ENCODE peak calls at places on chromosomes 1 and 21, in six cellular contexts. T is activated T-cell treated with anti-CD3 and anti-CD28 coated beads, Interleukin-2, amount 50 U/mL, for 72 hours; W is GM12865; S is AG09319; J is stimulated activated CD8-positive, alpha-beta memory T cell treated with anti-CD3 and anti-CD28 coated beads, Interleukin-15, amount 100 ng/mL, for 24 hours; K is H54. H is an unnamed sample.

GRCh38 chr1:22670352-22670964 is 17.4 kb downstream of the C1QB start:
- DNase-seq in T (no peak), W (no peak), S (no peak), J (no peak), K (no peak), H (no peak)

GRCh38 chr1:213327318-213327667 is 276.3 kb downstream of the RPS6KC1 start:
- DNase-seq in T (no peak), W (no peak), S (no peak), J (no peak), K (peak), H (peak)

GRCh38 chr21:30831194-30831765 is 1.7 kb upstream of the KRTAP7-1 start:
- DNase-seq in T (peak), W (peak), S (no peak), J (no peak), K (no peak), H (no peak)

GRCh38 chr1:37631039-37631428 is 3.7 kb downstream of the RSPO1 start:
- DNase-seq in T (no peak), W (no peak), S (no peak), J (no peak), K (no peak), H (no peak)

GRCh38 chr21:44857127-44857892 is 16.2 kb downstream of the PTTG1IP start:
- DNase-seq in T (no peak), W (no peak), S (no peak), J (no peak), K (no peak), H (no peak)

GRCh38 chr1:155015527-155016230 is 13.1 kb downstream of the ZBTB7B start:
- DNase-seq in T (no peak), W (no peak), S (no peak), J (no peak), K (no peak), H (no peak)

GRCh38 chr1:65235867-65236805 is 73.2 kb upstream of the DNAJC6 start:
- DNase-seq in T (no peak), W (peak), S (peak), J (no peak), K (no peak), H (no peak)

GRCh38 chr1:212916395-212917133 is 33.8 kb upstream of the VASH2 start:
- DNase-seq in T (no peak), W (no peak), S (no peak), J (no peak), K (no peak), H (peak)

GRCh38 chr1:66140072-66140471 is 347.4 kb downstream of the PDE4B start:
- DNase-seq in T (no peak), W (no peak), S (no peak), J (no peak), K (no peak), H (no peak)

GRCh38 chr1:65825736-65826135 is 33.0 kb downstream of the PDE4B start:
- DNase-seq in T (no peak), W (no peak), S (no peak), J (no peak), K (no peak), H (no peak)

GRCh38 chr1:55768345-55768952 is 553.3 kb upstream of the USP24 start:
- DNase-seq in T (no peak), W (no peak), S (no peak), J (no peak), K (no peak), H (no peak)

GRCh38 chr1:223670458-223671159 is 5.1 kb upstream of the CAPN8 start:
- DNase-seq in T (peak), W (peak), S (no peak), J (no peak), K (peak), H (no peak)

GRCh38 chr1:171794085-171794484 is 12.6 kb downstream of the METTL13 start:
- DNase-seq in T (peak), W (no peak), S (no peak), J (no peak), K (peak), H (no peak)

GRCh38 chr1:186813420-186813819 is 15.3 kb upstream of the PLA2G4A start:
- DNase-seq in T (no peak), W (no peak), S (no peak), J (no peak), K (no peak), H (no peak)

GRCh38 chr1:64245495-64245894 is 42.1 kb downstream of the UBE2U start:
- DNase-seq in T (no peak), W (no peak), S (no peak), J (no peak), K (no peak), H (no peak)

GRCh38 chr1:244231572-244232315 is 180.7 kb downstream of the ZBTB18 start:
- DNase-seq in T (no peak), W (no peak), S (no peak), J (no peak), K (no peak), H (no peak)

GRCh38 chr21:37489553-37489952 is 123.0 kb downstream of the DYRK1A start:
- DNase-seq in T (no peak), W (no peak), S (no peak), J (no peak), K (no peak), H (no peak)

GRCh38 chr1:104064391-104064790 is 314.7 kb downstream of the AMY1C start:
- DNase-seq in T (no peak), W (no peak), S (no peak), J (no peak), K (peak), H (no peak)

GRCh38 chr1:228006034-228006792 is 585 bp upstream of the WNT3A start:
- DNase-seq in T (no peak), W (no peak), S (no peak), J (no peak), K (no peak), H (no peak)

GRCh38 chr1:232316864-232317263 is 313.1 kb downstream of the SIPA1L2 start:
- DNase-seq in T (no peak), W (no peak), S (no peak), J (no peak), K (no peak), H (no peak)

GRCh38 chr1:192453360-192454045 is 122.1 kb upstream of the RGS1 start:
- DNase-seq in T (no peak), W (no peak), S (no peak), J (no peak), K (no peak), H (no peak)

GRCh38 chr1:182054698-182055326 is 6.7 kb downstream of the ZNF648 start:
- DNase-seq in T (peak), W (peak), S (no peak), J (no peak), K (peak), H (no peak)

GRCh38 chr1:63813829-63814277 is 40.0 kb downstream of the ROR1 start:
- DNase-seq in T (no peak), W (no peak), S (peak), J (no peak), K (no peak), H (no peak)

GRCh38 chr1:212589434-212589833 is 19.1 kb upstream of the ATF3 start:
- DNase-seq in T (no peak), W (no peak), S (no peak), J (no peak), K (no peak), H (peak)

GRCh38 chr1:17282836-17283235 is 25.2 kb upstream of the PADI4 start:
- DNase-seq in T (no peak), W (no peak), S (no peak), J (no peak), K (no peak), H (no peak)

GRCh38 chr1:55876276-55877060 is 661.3 kb upstream of the USP24 start:
- DNase-seq in T (no peak), W (no peak), S (no peak), J (no peak), K (no peak), H (no peak)

GRCh38 chr1:225498539-225499135 is 70.8 kb upstream of the LBR start:
- DNase-seq in T (no peak), W (no peak), S (peak), J (no peak), K (no peak), H (no peak)

GRCh38 chr1:47898156-47898825 is 98.9 kb downstream of the TRABD2B start:
- DNase-seq in T (no peak), W (no peak), S (no peak), J (no peak), K (no peak), H (no peak)

GRCh38 chr1:180563013-180563827 is 4.5 kb downstream of the OVAAL start:
- DNase-seq in T (no peak), W (no peak), S (no peak), J (no peak), K (no peak), H (no peak)

GRCh38 chr1:214281030-214281901 is at the start of gene SMYD2:
- DNase-seq in T (peak), W (peak), S (no peak), J (peak), K (peak), H (peak)

GRCh38 chr21:27550258-27550657 is 583.4 kb upstream of the ADAMTS5 start:
- DNase-seq in T (no peak), W (no peak), S (no peak), J (no peak), K (no peak), H (no peak)

GRCh38 chr1:210292276-210292851 is 36.3 kb upstream of the HHAT start:
- DNase-seq in T (peak), W (no peak), S (peak), J (peak), K (peak), H (peak)

GRCh38 chr1:30064547-30064946 is 658.8 kb downstream of the MATN1 start:
- DNase-seq in T (no peak), W (no peak), S (no peak), J (no peak), K (no peak), H (no peak)

GRCh38 chr1:111733183-111733995 is 5.8 kb downstream of the INKA2 start:
- DNase-seq in T (no peak), W (no peak), S (peak), J (no peak), K (peak), H (no peak)

GRCh38 chr1:15475737-15476314 is at the start of gene CELA2B:
- DNase-seq in T (no peak), W (no peak), S (no peak), J (no peak), K (no peak), H (no peak)

GRCh38 chr1:232952514-232953175 is 2.2 kb downstream of the NTPCR start:
- DNase-seq in T (peak), W (peak), S (no peak), J (no peak), K (peak), H (no peak)

GRCh38 chr1:8889925-8890785 is 11.7 kb upstream of the ENO1 start:
- DNase-seq in T (no peak), W (no peak), S (peak), J (no peak), K (peak), H (peak)

GRCh38 chr1:98981917-98982513 is 22.6 kb downstream of the PLPPR5 start:
- DNase-seq in T (no peak), W (no peak), S (no peak), J (no peak), K (no peak), H (no peak)

H was measured in upper lobe of left lung.